ENCODE peak calls at places on chromosomes 7 and 10, in four cellular contexts. One of them, this sample, is unnamed.

GRCh38 chr7:28067171-28067570 is 113.4 kb downstream of the JAZF1 start:
- DNase-seq in CD4-positive, CD25-positive, alpha-beta regulatory T cell: no peak
- DNase-seq in dorsolateral prefrontal cortex: no peak
- DNase-seq in RWPE1: no peak
- DNase-seq in this sample: no peak

GRCh38 chr10:93199221-93199681 is 125.6 kb downstream of the CYP26A1 start:
- DNase-seq in CD4-positive, CD25-positive, alpha-beta regulatory T cell: no peak
- DNase-seq in dorsolateral prefrontal cortex: no peak
- DNase-seq in RWPE1: no peak
- DNase-seq in this sample: peak; percentile 34

GRCh38 chr7:141012044-141012685 is 2.6 kb downstream of the MRPS33 start:
- DNase-seq in CD4-positive, CD25-positive, alpha-beta regulatory T cell: peak; percentile 83
- DNase-seq in dorsolateral prefrontal cortex: peak; percentile 50
- DNase-seq in RWPE1: peak; percentile 49
- DNase-seq in this sample: peak; percentile 64

GRCh38 chr10:49740346-49741107 is 21.6 kb downstream of the OGDHL start:
- DNase-seq in CD4-positive, CD25-positive, alpha-beta regulatory T cell: no peak
- DNase-seq in dorsolateral prefrontal cortex: no peak
- DNase-seq in RWPE1: no peak
- DNase-seq in this sample: no peak

GRCh38 chr7:1247527-1248041 is 14.9 kb downstream of the UNCX start:
- DNase-seq in CD4-positive, CD25-positive, alpha-beta regulatory T cell: no peak
- DNase-seq in dorsolateral prefrontal cortex: no peak
- DNase-seq in RWPE1: no peak
- DNase-seq in this sample: no peak

GRCh38 chr10:128735996-128736395 is 609.8 kb upstream of the MKI67 start:
- DNase-seq in CD4-positive, CD25-positive, alpha-beta regulatory T cell: no peak
- DNase-seq in dorsolateral prefrontal cortex: no peak
- DNase-seq in RWPE1: no peak
- DNase-seq in this sample: no peak

GRCh38 chr7:148289630-148290029 is 300.9 kb upstream of the C7orf33 start:
- DNase-seq in CD4-positive, CD25-positive, alpha-beta regulatory T cell: no peak
- DNase-seq in dorsolateral prefrontal cortex: no peak
- DNase-seq in RWPE1: no peak
- DNase-seq in this sample: no peak

GRCh38 chr7:149422065-149422913 is 38.6 kb downstream of the ZNF777 start:
- DNase-seq in CD4-positive, CD25-positive, alpha-beta regulatory T cell: peak; percentile 80
- DNase-seq in dorsolateral prefrontal cortex: no peak
- DNase-seq in RWPE1: peak; percentile 77
- DNase-seq in this sample: peak; percentile 53

GRCh38 chr7:79293655-79294142 is 159.8 kb downstream of the MAGI2 start:
- DNase-seq in CD4-positive, CD25-positive, alpha-beta regulatory T cell: no peak
- DNase-seq in dorsolateral prefrontal cortex: no peak
- DNase-seq in RWPE1: peak; percentile 44
- DNase-seq in this sample: no peak

GRCh38 chr7:151260471-151260870 is 12.0 kb upstream of the SMARCD3 start:
- DNase-seq in CD4-positive, CD25-positive, alpha-beta regulatory T cell: no peak
- DNase-seq in dorsolateral prefrontal cortex: no peak
- DNase-seq in RWPE1: no peak
- DNase-seq in this sample: no peak

GRCh38 chr10:102114861-102115618 is 5.1 kb downstream of the LDB1 start:
- DNase-seq in CD4-positive, CD25-positive, alpha-beta regulatory T cell: peak; percentile 72
- DNase-seq in dorsolateral prefrontal cortex: peak; percentile 92
- DNase-seq in RWPE1: peak; percentile 92
- DNase-seq in this sample: peak; percentile 78

GRCh38 chr10:102963237-102963886 is 45.3 kb downstream of the CNNM2 start:
- DNase-seq in CD4-positive, CD25-positive, alpha-beta regulatory T cell: no peak
- DNase-seq in dorsolateral prefrontal cortex: no peak
- DNase-seq in RWPE1: no peak
- DNase-seq in this sample: no peak

GRCh38 chr7:37510043-37510634 is 61.5 kb upstream of the ELMO1 start:
- DNase-seq in CD4-positive, CD25-positive, alpha-beta regulatory T cell: peak; percentile 21
- DNase-seq in dorsolateral prefrontal cortex: no peak
- DNase-seq in RWPE1: no peak
- DNase-seq in this sample: no peak

GRCh38 chr7:36657031-36657660 is 67.1 kb downstream of the AOAH start:
- DNase-seq in CD4-positive, CD25-positive, alpha-beta regulatory T cell: no peak
- DNase-seq in dorsolateral prefrontal cortex: no peak
- DNase-seq in RWPE1: no peak
- DNase-seq in this sample: no peak

GRCh38 chr10:103553743-103554487 is 60.4 kb downstream of the NEURL1 start:
- DNase-seq in CD4-positive, CD25-positive, alpha-beta regulatory T cell: no peak
- DNase-seq in dorsolateral prefrontal cortex: peak; percentile 73
- DNase-seq in RWPE1: no peak
- DNase-seq in this sample: no peak

GRCh38 chr10:125062244-125063208 is 97.8 kb downstream of the CTBP2 start:
- DNase-seq in CD4-positive, CD25-positive, alpha-beta regulatory T cell: no peak
- DNase-seq in dorsolateral prefrontal cortex: peak; percentile 55
- DNase-seq in RWPE1: no peak
- DNase-seq in this sample: no peak

GRCh38 chr7:13047061-13047460 is 359.6 kb downstream of the ARL4A start:
- DNase-seq in CD4-positive, CD25-positive, alpha-beta regulatory T cell: no peak
- DNase-seq in dorsolateral prefrontal cortex: no peak
- DNase-seq in RWPE1: no peak
- DNase-seq in this sample: no peak

GRCh38 chr10:44803820-44804219 is 107.3 kb upstream of the TMEM72 start:
- DNase-seq in CD4-positive, CD25-positive, alpha-beta regulatory T cell: no peak
- DNase-seq in dorsolateral prefrontal cortex: no peak
- DNase-seq in RWPE1: no peak
- DNase-seq in this sample: no peak

GRCh38 chr10:44805461-44806210 is 105.5 kb upstream of the TMEM72 start:
- DNase-seq in CD4-positive, CD25-positive, alpha-beta regulatory T cell: no peak
- DNase-seq in dorsolateral prefrontal cortex: no peak
- DNase-seq in RWPE1: no peak
- DNase-seq in this sample: no peak

GRCh38 chr10:44799971-44800370 is 111.2 kb upstream of the TMEM72 start:
- DNase-seq in CD4-positive, CD25-positive, alpha-beta regulatory T cell: no peak
- DNase-seq in dorsolateral prefrontal cortex: no peak
- DNase-seq in RWPE1: no peak
- DNase-seq in this sample: no peak

GRCh38 chr10:44804661-44805060 is 106.5 kb upstream of the TMEM72 start:
- DNase-seq in CD4-positive, CD25-positive, alpha-beta regulatory T cell: no peak
- DNase-seq in dorsolateral prefrontal cortex: no peak
- DNase-seq in RWPE1: no peak
- DNase-seq in this sample: no peak

DNA sequence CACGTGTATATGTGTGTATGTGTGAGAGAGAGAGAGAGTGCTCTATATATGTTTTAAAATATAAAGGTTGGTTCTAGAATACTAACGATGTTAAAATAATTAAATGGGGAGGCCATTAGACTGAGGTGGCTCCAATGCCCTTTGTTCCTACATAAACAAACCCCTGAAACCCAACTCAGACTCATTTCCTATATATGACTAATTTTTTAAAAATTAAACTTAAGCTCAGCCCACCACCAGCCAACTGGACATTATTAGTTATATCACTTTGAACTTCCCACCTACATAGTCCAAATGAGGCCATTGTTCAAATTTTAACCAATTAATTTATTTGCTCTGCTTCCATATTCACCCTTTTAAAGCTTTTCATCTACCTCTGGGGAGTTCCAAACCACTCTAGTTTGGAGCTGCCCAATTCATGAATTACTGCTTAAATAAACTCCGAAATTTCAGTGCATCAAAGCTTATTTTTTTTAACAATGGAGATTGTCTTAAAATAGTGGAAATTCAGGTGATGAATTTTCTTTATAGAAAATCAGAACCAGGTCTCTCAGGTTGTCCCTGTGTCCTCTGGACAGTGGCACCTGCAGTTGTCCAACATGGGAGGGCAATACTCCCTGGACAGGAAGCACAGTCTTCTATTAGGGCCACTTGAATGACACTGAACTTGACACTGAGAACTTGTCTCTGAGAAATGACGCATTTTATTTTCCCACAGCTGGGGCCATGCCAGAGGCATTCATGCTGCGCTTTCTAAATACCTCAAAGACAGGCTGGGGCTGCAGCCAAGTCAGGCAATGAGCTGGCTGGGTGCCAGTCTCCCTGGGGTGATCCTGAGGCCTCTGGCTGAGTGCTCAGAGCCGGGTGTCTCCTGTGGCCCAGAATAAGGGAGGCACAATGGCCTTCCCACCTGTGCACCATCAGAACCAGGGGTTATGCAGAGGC is 109.5 kb upstream of the TMEM72 start:
- DNase-seq in CD4-positive, CD25-positive, alpha-beta regulatory T cell: no peak
- DNase-seq in dorsolateral prefrontal cortex: no peak
- DNase-seq in RWPE1: peak; percentile 44
- DNase-seq in this sample: no peak
- H3K27ac ChIP-seq in CD4-positive, CD25-positive, alpha-beta regulatory T cell: no peak overlapping the region
- H3K27ac ChIP-seq in dorsolateral prefrontal cortex: no peak overlapping the region
- H3K27ac ChIP-seq in RWPE1: no peak overlapping the region
- H3K27ac ChIP-seq in this sample: no peak overlapping the region

DNA sequence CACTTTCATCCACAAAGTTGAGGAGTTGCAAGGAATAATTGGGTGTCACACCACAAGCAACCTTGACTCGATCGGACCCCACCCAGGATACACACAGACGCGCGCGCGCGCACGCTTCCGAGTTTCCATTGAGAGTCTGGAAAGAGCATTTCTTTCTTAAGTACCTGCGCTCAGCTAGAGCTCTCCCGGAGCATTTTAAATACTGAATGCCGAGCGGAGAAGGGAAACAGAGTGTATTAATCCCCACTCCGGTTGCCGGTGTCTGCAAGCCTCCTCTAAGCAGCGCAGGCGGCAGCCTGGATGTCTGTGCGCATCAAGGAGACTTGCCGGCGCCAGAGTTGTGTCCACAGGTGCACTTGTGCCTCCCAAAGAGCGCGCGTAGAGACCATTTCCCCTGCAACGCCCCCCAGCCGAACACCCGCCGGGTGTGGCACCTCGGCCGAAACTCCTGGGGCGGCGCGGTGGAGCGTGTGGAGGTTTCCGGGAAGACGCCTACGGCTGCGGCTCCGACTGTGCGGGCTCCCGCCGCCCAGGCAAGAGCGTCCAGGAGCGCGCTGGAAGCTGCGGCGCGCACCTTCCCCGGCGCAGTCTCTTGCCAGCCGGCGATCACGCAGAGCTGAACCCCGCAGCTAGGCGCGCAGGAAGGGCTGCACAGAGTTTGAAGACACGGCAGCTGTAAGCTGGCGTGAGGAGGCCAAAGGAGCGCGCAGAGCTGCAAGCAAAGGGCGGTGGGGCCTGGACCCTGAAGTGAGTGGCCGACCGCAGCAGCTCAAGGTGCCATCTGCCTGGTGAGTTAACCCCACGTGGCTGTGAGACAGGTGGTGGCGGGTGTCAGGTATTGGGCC is 1.1 kb upstream of the FEZF1 start:
- DNase-seq in CD4-positive, CD25-positive, alpha-beta regulatory T cell: no peak
- DNase-seq in dorsolateral prefrontal cortex: no peak
- DNase-seq in RWPE1: no peak
- DNase-seq in this sample: no peak
- H3K27ac ChIP-seq in CD4-positive, CD25-positive, alpha-beta regulatory T cell: no peak overlapping the region
- H3K27ac ChIP-seq in dorsolateral prefrontal cortex: no peak overlapping the region
- H3K27ac ChIP-seq in RWPE1: no peak overlapping the region
- H3K27ac ChIP-seq in this sample: no peak overlapping the region

GRCh38 chr10:90665905-90666662 is 191.8 kb downstream of the HTR7 start:
- DNase-seq in CD4-positive, CD25-positive, alpha-beta regulatory T cell: no peak
- DNase-seq in dorsolateral prefrontal cortex: no peak
- DNase-seq in RWPE1: no peak
- DNase-seq in this sample: no peak
- H3K27ac ChIP-seq in CD4-positive, CD25-positive, alpha-beta regulatory T cell: no peak overlapping the region
- H3K27ac ChIP-seq in dorsolateral prefrontal cortex: no peak overlapping the region
- H3K27ac ChIP-seq in RWPE1: no peak overlapping the region
- H3K27ac ChIP-seq in this sample: no peak overlapping the region

GRCh38 chr7:156964971-156965370 is 15.5 kb downstream of the NOM1 start:
- DNase-seq in CD4-positive, CD25-positive, alpha-beta regulatory T cell: no peak
- DNase-seq in dorsolateral prefrontal cortex: no peak
- DNase-seq in RWPE1: no peak
- DNase-seq in this sample: no peak
- H3K27ac ChIP-seq in CD4-positive, CD25-positive, alpha-beta regulatory T cell: no peak overlapping the region
- H3K27ac ChIP-seq in dorsolateral prefrontal cortex: no peak overlapping the region
- H3K27ac ChIP-seq in RWPE1: no peak overlapping the region
- H3K27ac ChIP-seq in this sample: no peak overlapping the region

GRCh38 chr7:6640246-6640721 is 3.2 kb downstream of the ZNF316 start:
- DNase-seq in CD4-positive, CD25-positive, alpha-beta regulatory T cell: no peak
- DNase-seq in dorsolateral prefrontal cortex: no peak
- DNase-seq in RWPE1: no peak
- DNase-seq in this sample: peak; percentile 34
- H3K27ac ChIP-seq in CD4-positive, CD25-positive, alpha-beta regulatory T cell: no peak overlapping the region
- H3K27ac ChIP-seq in dorsolateral prefrontal cortex: no peak overlapping the region
- H3K27ac ChIP-seq in RWPE1: peak overlapping the region; percentile 17
- H3K27ac ChIP-seq in this sample: no peak overlapping the region